ENCODE peak calls at places on chromosome 1, in eight cellular contexts. One of them, this sample, is unnamed.

GRCh38 chr1:109197163-109198042 is 16.3 kb upstream of the SARS1 start:
- DNase-seq in cardiac fibroblast: peak; percentile 99
- DNase-seq in psoas muscle: no peak
- DNase-seq in adrenal gland: peak; percentile 98
- DNase-seq in Caco-2: peak; percentile 54
- DNase-seq in cardiac muscle cell: peak; percentile 96
- DNase-seq in AG10803: peak; percentile 99
- DNase-seq in astrocyte of the spinal cord: peak; percentile 95
- DNase-seq in this sample: peak; percentile 54

GRCh38 chr1:55887103-55887712 is 672.0 kb upstream of the USP24 start:
- DNase-seq in AG10803: no peak
- DNase-seq in astrocyte of the spinal cord: no peak
- DNase-seq in psoas muscle: no peak
- DNase-seq in cardiac muscle cell: no peak
- DNase-seq in adrenal gland: no peak
- DNase-seq in Caco-2: no peak
- DNase-seq in cardiac fibroblast: no peak
- DNase-seq in this sample: no peak

GRCh38 chr1:59013276-59013927 is 229.6 kb upstream of the JUN start:
- DNase-seq in astrocyte of the spinal cord: peak; percentile 26
- DNase-seq in Caco-2: no peak
- DNase-seq in psoas muscle: peak; percentile 73
- DNase-seq in cardiac muscle cell: peak; percentile 57
- DNase-seq in cardiac fibroblast: peak; percentile 61
- DNase-seq in adrenal gland: peak; percentile 59
- DNase-seq in AG10803: peak; percentile 76
- DNase-seq in this sample: peak; percentile 78

GRCh38 chr1:230424440-230425251 is 1.5 kb downstream of the PGBD5 start:
- DNase-seq in psoas muscle: no peak
- DNase-seq in cardiac muscle cell: no peak
- DNase-seq in astrocyte of the spinal cord: no peak
- DNase-seq in Caco-2: no peak
- DNase-seq in adrenal gland: no peak
- DNase-seq in cardiac fibroblast: no peak
- DNase-seq in AG10803: no peak
- DNase-seq in this sample: no peak

GRCh38 chr1:22111620-22112019 is 31.3 kb downstream of the WNT4 start:
- DNase-seq in adrenal gland: peak; percentile 72
- DNase-seq in cardiac muscle cell: peak; percentile 65
- DNase-seq in cardiac fibroblast: peak; percentile 74
- DNase-seq in psoas muscle: no peak
- DNase-seq in astrocyte of the spinal cord: peak; percentile 45
- DNase-seq in Caco-2: no peak
- DNase-seq in AG10803: peak; percentile 37
- DNase-seq in this sample: no peak

GRCh38 chr1:32392358-32392757 is 1.9 kb downstream of the BSDC1 start:
- DNase-seq in cardiac muscle cell: peak; percentile 81
- DNase-seq in Caco-2: no peak
- DNase-seq in cardiac fibroblast: peak; percentile 28
- DNase-seq in psoas muscle: no peak
- DNase-seq in AG10803: peak; percentile 12
- DNase-seq in astrocyte of the spinal cord: no peak
- DNase-seq in adrenal gland: peak; percentile 47
- DNase-seq in this sample: no peak

GRCh38 chr1:169588785-169589485 is 2.7 kb upstream of the F5 start:
- DNase-seq in Caco-2: no peak
- DNase-seq in AG10803: no peak
- DNase-seq in astrocyte of the spinal cord: no peak
- DNase-seq in adrenal gland: no peak
- DNase-seq in cardiac fibroblast: no peak
- DNase-seq in cardiac muscle cell: no peak
- DNase-seq in psoas muscle: no peak
- DNase-seq in this sample: no peak

GRCh38 chr1:6157528-6158174 is 22.5 kb downstream of the CHD5 start:
- DNase-seq in adrenal gland: no peak
- DNase-seq in psoas muscle: no peak
- DNase-seq in Caco-2: peak; percentile 65
- DNase-seq in cardiac fibroblast: peak; percentile 54
- DNase-seq in astrocyte of the spinal cord: peak; percentile 60
- DNase-seq in cardiac muscle cell: no peak
- DNase-seq in AG10803: no peak
- DNase-seq in this sample: no peak

GRCh38 chr1:3494321-3495308 is 40.1 kb downstream of the ARHGEF16 start:
- DNase-seq in adrenal gland: no peak
- DNase-seq in AG10803: no peak
- DNase-seq in astrocyte of the spinal cord: no peak
- DNase-seq in cardiac muscle cell: no peak
- DNase-seq in cardiac fibroblast: no peak
- DNase-seq in Caco-2: no peak
- DNase-seq in psoas muscle: no peak
- DNase-seq in this sample: no peak

GRCh38 chr1:16326833-16327404 is 25.4 kb downstream of the FBXO42 start:
- DNase-seq in Caco-2: no peak
- DNase-seq in astrocyte of the spinal cord: no peak
- DNase-seq in adrenal gland: no peak
- DNase-seq in cardiac fibroblast: no peak
- DNase-seq in psoas muscle: no peak
- DNase-seq in AG10803: no peak
- DNase-seq in cardiac muscle cell: no peak
- DNase-seq in this sample: no peak

GRCh38 chr1:29201595-29202051 is 19.9 kb upstream of the SRSF4 start:
- DNase-seq in cardiac muscle cell: no peak
- DNase-seq in cardiac fibroblast: no peak
- DNase-seq in AG10803: no peak
- DNase-seq in astrocyte of the spinal cord: no peak
- DNase-seq in adrenal gland: no peak
- DNase-seq in psoas muscle: no peak
- DNase-seq in Caco-2: no peak
- DNase-seq in this sample: no peak

GRCh38 chr1:216815239-216815955 is 92.2 kb upstream of the ESRRG start:
- DNase-seq in Caco-2: no peak
- DNase-seq in psoas muscle: peak; percentile 79
- DNase-seq in cardiac muscle cell: peak; percentile 26
- DNase-seq in astrocyte of the spinal cord: peak; percentile 34
- DNase-seq in cardiac fibroblast: no peak
- DNase-seq in adrenal gland: no peak
- DNase-seq in AG10803: peak; percentile 4
- DNase-seq in this sample: no peak

GRCh38 chr1:17567582-17567981 is 28.1 kb downstream of the ARHGEF10L start:
- DNase-seq in cardiac muscle cell: peak; percentile 69
- DNase-seq in adrenal gland: peak; percentile 53
- DNase-seq in psoas muscle: no peak
- DNase-seq in Caco-2: no peak
- DNase-seq in cardiac fibroblast: peak; percentile 60
- DNase-seq in astrocyte of the spinal cord: no peak
- DNase-seq in AG10803: peak; percentile 95
- DNase-seq in this sample: peak; percentile 74

GRCh38 chr1:89800718-89801117 is 20.1 kb upstream of the LRRC8D start:
- DNase-seq in AG10803: no peak
- DNase-seq in cardiac fibroblast: no peak
- DNase-seq in psoas muscle: no peak
- DNase-seq in astrocyte of the spinal cord: no peak
- DNase-seq in Caco-2: no peak
- DNase-seq in cardiac muscle cell: no peak
- DNase-seq in adrenal gland: no peak
- DNase-seq in this sample: no peak

GRCh38 chr1:117237701-117238413 is 27.1 kb upstream of the VTCN1 start:
- DNase-seq in psoas muscle: no peak
- DNase-seq in cardiac muscle cell: peak; percentile 60
- DNase-seq in Caco-2: no peak
- DNase-seq in cardiac fibroblast: peak; percentile 5
- DNase-seq in adrenal gland: peak; percentile 33
- DNase-seq in AG10803: peak; percentile 2
- DNase-seq in astrocyte of the spinal cord: no peak
- DNase-seq in this sample: no peak
- H3K4me3 ChIP-seq in psoas muscle: no peak overlapping the region
- H3K4me3 ChIP-seq in cardiac muscle cell: no peak overlapping the region
- H3K4me3 ChIP-seq in Caco-2: no peak overlapping the region
- H3K4me3 ChIP-seq in cardiac fibroblast: no peak overlapping the region
- H3K4me3 ChIP-seq in adrenal gland: no peak overlapping the region
- H3K4me3 ChIP-seq in AG10803: no peak overlapping the region
- H3K4me3 ChIP-seq in astrocyte of the spinal cord: no peak overlapping the region
- H3K4me3 ChIP-seq in this sample: no peak overlapping the region

GRCh38 chr1:174158767-174159252 is 510 bp upstream of the RABGAP1L start:
- DNase-seq in adrenal gland: no peak
- DNase-seq in AG10803: no peak
- DNase-seq in Caco-2: no peak
- DNase-seq in astrocyte of the spinal cord: no peak
- DNase-seq in cardiac fibroblast: no peak
- DNase-seq in cardiac muscle cell: no peak
- DNase-seq in psoas muscle: no peak
- DNase-seq in this sample: no peak

GRCh38 chr1:174159253-174160108 is at the start of gene RABGAP1L:
- DNase-seq in cardiac muscle cell: peak; percentile 98
- DNase-seq in adrenal gland: peak; percentile 95
- DNase-seq in cardiac fibroblast: peak; percentile 92
- DNase-seq in psoas muscle: peak; percentile 97
- DNase-seq in Caco-2: peak; percentile 95
- DNase-seq in astrocyte of the spinal cord: peak; percentile 96
- DNase-seq in AG10803: peak; percentile 94
- DNase-seq in this sample: peak; percentile 96

GRCh38 chr1:174156437-174156836 is 2.9 kb upstream of the RABGAP1L start:
- DNase-seq in astrocyte of the spinal cord: no peak
- DNase-seq in cardiac muscle cell: no peak
- DNase-seq in cardiac fibroblast: no peak
- DNase-seq in Caco-2: no peak
- DNase-seq in AG10803: no peak
- DNase-seq in adrenal gland: no peak
- DNase-seq in psoas muscle: no peak
- DNase-seq in this sample: no peak

GRCh38 chr1:174160109-174160473 is 771 bp downstream of the RABGAP1L start:
- DNase-seq in AG10803: peak; percentile 28
- DNase-seq in cardiac muscle cell: peak; percentile 23
- DNase-seq in psoas muscle: peak; percentile 79
- DNase-seq in astrocyte of the spinal cord: peak; percentile 37
- DNase-seq in cardiac fibroblast: peak; percentile 38
- DNase-seq in adrenal gland: peak; percentile 45
- DNase-seq in Caco-2: peak; percentile 53
- DNase-seq in this sample: peak; percentile 83

DNA sequence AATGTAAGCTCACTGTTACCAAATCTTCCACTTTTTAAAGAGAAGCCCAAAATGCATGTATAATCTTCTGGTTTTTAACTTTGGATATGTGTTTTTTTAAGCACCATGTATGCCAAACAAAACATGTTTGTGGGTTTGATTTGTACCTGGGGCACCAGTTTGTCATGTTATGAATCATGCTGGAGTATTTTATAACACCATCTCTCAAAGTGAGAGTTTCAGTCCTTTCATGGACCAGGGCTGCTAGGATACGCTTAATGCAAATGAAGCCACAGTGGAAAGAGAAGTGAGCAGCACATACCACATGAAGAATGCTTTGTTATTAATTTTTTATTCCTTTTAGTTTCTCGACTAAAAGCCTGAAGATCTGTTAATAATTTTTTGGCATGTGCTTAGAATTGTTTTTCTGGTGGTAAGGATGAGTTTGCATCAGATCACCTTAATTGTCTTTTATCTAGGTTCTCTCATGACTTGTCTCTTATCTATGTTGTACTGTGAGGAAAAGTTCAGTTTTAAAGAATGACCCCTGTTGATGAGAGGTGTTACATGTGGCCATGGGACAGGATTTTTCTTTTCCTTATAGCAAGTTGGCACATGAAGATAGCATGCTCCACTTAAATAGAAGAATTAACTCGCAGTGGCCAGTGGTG is 2.0 kb upstream of the RABGAP1L start:
- DNase-seq in Caco-2: no peak
- DNase-seq in cardiac muscle cell: no peak
- DNase-seq in AG10803: no peak
- DNase-seq in adrenal gland: no peak
- DNase-seq in psoas muscle: no peak
- DNase-seq in cardiac fibroblast: no peak
- DNase-seq in astrocyte of the spinal cord: no peak
- DNase-seq in this sample: no peak
- H3K4me3 ChIP-seq in Caco-2: no peak overlapping the region
- H3K4me3 ChIP-seq in cardiac muscle cell: no peak overlapping the region
- H3K4me3 ChIP-seq in AG10803: no peak overlapping the region
- H3K4me3 ChIP-seq in adrenal gland: no peak overlapping the region
- H3K4me3 ChIP-seq in psoas muscle: no peak overlapping the region
- H3K4me3 ChIP-seq in cardiac fibroblast: no peak overlapping the region
- H3K4me3 ChIP-seq in astrocyte of the spinal cord: no peak overlapping the region
- H3K4me3 ChIP-seq in this sample: no peak overlapping the region

DNA sequence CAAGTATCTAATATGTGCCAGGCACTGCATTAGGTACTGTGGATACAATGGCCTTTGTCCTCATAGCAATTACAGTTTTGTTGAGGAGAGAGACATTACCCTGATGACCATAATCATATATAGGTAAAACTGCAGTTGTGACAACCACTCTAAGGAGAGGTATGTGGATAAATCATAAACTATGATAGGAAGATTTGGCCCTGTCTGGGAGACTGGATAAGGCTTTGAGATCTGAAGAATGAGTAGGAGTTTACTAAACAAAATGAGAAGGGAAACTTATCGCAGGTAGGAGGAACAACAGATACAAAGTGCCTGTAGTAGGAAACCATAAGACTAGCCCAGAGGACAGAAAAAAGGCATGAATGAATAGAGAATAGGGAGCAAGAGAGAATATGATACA is 4.4 kb downstream of the TMCO1 start:
- DNase-seq in AG10803: no peak
- DNase-seq in astrocyte of the spinal cord: no peak
- DNase-seq in adrenal gland: no peak
- DNase-seq in cardiac fibroblast: no peak
- DNase-seq in psoas muscle: no peak
- DNase-seq in Caco-2: no peak
- DNase-seq in cardiac muscle cell: no peak
- DNase-seq in this sample: no peak
- H3K4me3 ChIP-seq in AG10803: no peak overlapping the region
- H3K4me3 ChIP-seq in astrocyte of the spinal cord: no peak overlapping the region
- H3K4me3 ChIP-seq in adrenal gland: no peak overlapping the region
- H3K4me3 ChIP-seq in cardiac fibroblast: no peak overlapping the region
- H3K4me3 ChIP-seq in psoas muscle: no peak overlapping the region
- H3K4me3 ChIP-seq in Caco-2: no peak overlapping the region
- H3K4me3 ChIP-seq in cardiac muscle cell: no peak overlapping the region
- H3K4me3 ChIP-seq in this sample: no peak overlapping the region

GRCh38 chr1:152486400-152487006 is 24.1 kb upstream of the LCE5A start:
- DNase-seq in cardiac muscle cell: no peak
- DNase-seq in psoas muscle: no peak
- DNase-seq in adrenal gland: no peak
- DNase-seq in Caco-2: peak; percentile 36
- DNase-seq in cardiac fibroblast: no peak
- DNase-seq in AG10803: no peak
- DNase-seq in astrocyte of the spinal cord: no peak
- DNase-seq in this sample: no peak

GRCh38 chr1:152487871-152488270 is 22.7 kb upstream of the LCE5A start:
- DNase-seq in adrenal gland: no peak
- DNase-seq in Caco-2: no peak
- DNase-seq in psoas muscle: no peak
- DNase-seq in cardiac muscle cell: no peak
- DNase-seq in cardiac fibroblast: no peak
- DNase-seq in astrocyte of the spinal cord: no peak
- DNase-seq in AG10803: no peak
- DNase-seq in this sample: no peak

GRCh38 chr1:152479792-152480595 is 30.6 kb upstream of the LCE5A start:
- DNase-seq in AG10803: peak; percentile 25
- DNase-seq in Caco-2: peak; percentile 48
- DNase-seq in cardiac fibroblast: peak; percentile 41
- DNase-seq in adrenal gland: peak; percentile 28
- DNase-seq in psoas muscle: no peak
- DNase-seq in astrocyte of the spinal cord: no peak
- DNase-seq in cardiac muscle cell: peak; percentile 29
- DNase-seq in this sample: peak; percentile 42

GRCh38 chr1:152481869-152482664 is 28.5 kb upstream of the LCE5A start:
- DNase-seq in AG10803: no peak
- DNase-seq in Caco-2: no peak
- DNase-seq in astrocyte of the spinal cord: no peak
- DNase-seq in adrenal gland: no peak
- DNase-seq in cardiac fibroblast: no peak
- DNase-seq in psoas muscle: no peak
- DNase-seq in cardiac muscle cell: no peak
- DNase-seq in this sample: no peak
- H3K4me3 ChIP-seq in AG10803: no peak overlapping the region
- H3K4me3 ChIP-seq in Caco-2: no peak overlapping the region
- H3K4me3 ChIP-seq in astrocyte of the spinal cord: no peak overlapping the region
- H3K4me3 ChIP-seq in adrenal gland: no peak overlapping the region
- H3K4me3 ChIP-seq in cardiac fibroblast: no peak overlapping the region
- H3K4me3 ChIP-seq in psoas muscle: no peak overlapping the region
- H3K4me3 ChIP-seq in cardiac muscle cell: no peak overlapping the region
- H3K4me3 ChIP-seq in this sample: no peak overlapping the region

This sample was measured in right cardiac atrium.